ENCODE peak calls at places on chromosomes 12 and 14, in four cellular contexts. I is lower leg skin, M is right lobe of liver, X is ovary. G is an unnamed sample.
A peak's percentile ranks its signal among the peaks of the same experiment; 100 is the strongest.

GRCh38 chr14:76872796-76873432 is 46.7 kb downstream of the LRRC74A start:
- DNase-seq in M (peak; percentile 59), I (peak; percentile 92), X (peak; percentile 36), G (peak; percentile 61)

GRCh38 chr14:100574642-100575031 is 12.6 kb downstream of the BEGAIN start:
- DNase-seq in I (no peak), M (no peak), X (no peak), G (no peak)

GRCh38 chr14:78519863-78520262 is 349.7 kb downstream of the NRXN3 start:
- DNase-seq in I (no peak), M (no peak), X (no peak), G (peak; percentile 7)

GRCh38 chr14:76687611-76688372 is 73.5 kb upstream of the VASH1 start:
- DNase-seq in X (no peak), M (peak; percentile 75), I (no peak), G (no peak)

GRCh38 chr12:72241552-72241951 is 30.6 kb upstream of the TRHDE start:
- DNase-seq in X (no peak), I (no peak), M (no peak), G (no peak)

GRCh38 chr14:75522224-75522764 is at the start of gene BATF:
- DNase-seq in M (no peak), I (no peak), X (no peak), G (peak; percentile 42)

GRCh38 chr14:50001146-50001998 is 108.5 kb downstream of the ARF6 start:
- DNase-seq in I (peak; percentile 93), X (no peak), M (peak; percentile 58), G (peak; percentile 45)

GRCh38 chr14:22537436-22538310 is 51.4 kb downstream of the DAD1 start:
- DNase-seq in I (no peak), M (no peak), X (no peak), G (no peak)

GRCh38 chr12:42790761-42791151 is 201.2 kb upstream of the PRICKLE1 start:
- DNase-seq in X (no peak), M (no peak), I (no peak), G (no peak)

GRCh38 chr12:57213068-57213715 is 3.4 kb upstream of the NXPH4 start:
- DNase-seq in M (peak; percentile 82), X (peak; percentile 84), I (peak; percentile 98), G (peak; percentile 93)

GRCh38 chr14:90341784-90342183 is 10.0 kb upstream of the NRDE2 start:
- DNase-seq in M (no peak), X (no peak), I (no peak), G (no peak)

GRCh38 chr14:55306938-55307589 is 35.8 kb downstream of the FBXO34 start:
- DNase-seq in I (no peak), M (no peak), X (no peak), G (no peak)

GRCh38 chr12:43210437-43211197 is 341.4 kb downstream of the ADAMTS20 start:
- DNase-seq in M (no peak), I (no peak), X (peak; percentile 18), G (peak; percentile 7)

GRCh38 chr12:58809064-58809607 is 111.2 kb downstream of the LRIG3 start:
- DNase-seq in X (no peak), M (no peak), I (no peak), G (no peak)

GRCh38 chr14:91732439-91732838 is 553 bp upstream of the CATSPERB start:
- DNase-seq in X (no peak), I (no peak), M (no peak), G (no peak)

GRCh38 chr12:125065021-125065752 is at the start of gene AACS:
- DNase-seq in X (peak; percentile 75), M (peak; percentile 87), I (peak; percentile 95), G (peak; percentile 96)

GRCh38 chr14:38366374-38366773 is 110.5 kb upstream of the CLEC14A start:
- DNase-seq in I (no peak), M (no peak), X (no peak), G (no peak)

GRCh38 chr14:68734231-68734732 is 58.6 kb downstream of the ZFP36L1 start:
- DNase-seq in I (no peak), X (no peak), M (no peak), G (peak; percentile 38)

GRCh38 chr12:2057041-2057792 is 4.4 kb downstream of the CACNA1C start:
- DNase-seq in M (peak; percentile 66), I (no peak), X (no peak), G (no peak)

GRCh38 chr14:102786758-102787157 is 9.5 kb downstream of the TRAF3 start:
- DNase-seq in I (no peak), X (no peak), M (no peak), G (no peak)

GRCh38 chr12:27644446-27644845 is 51.8 kb upstream of the REP15 start:
- DNase-seq in M (no peak), X (no peak), I (no peak), G (no peak)

GRCh38 chr14:90619911-90620310 is 196.3 kb downstream of the TTC7B start:
- DNase-seq in X (no peak), M (no peak), I (no peak), G (no peak)

GRCh38 chr12:56028511-56029165 is 7.8 kb downstream of the IKZF4 start:
- DNase-seq in X (no peak), I (no peak), M (no peak), G (no peak)

GRCh38 chr14:45038865-45039264 is 45.1 kb upstream of the PRPF39 start:
- DNase-seq in M (no peak), X (no peak), I (no peak), G (no peak)

GRCh38 chr14:106586098-106586704 is 1059.8 kb downstream of the TMEM121 start:
- DNase-seq in M (no peak), X (no peak), I (no peak), G (peak; percentile 41)

GRCh38 chr14:58082491-58083098 is 69.4 kb downstream of the ARMH4 start:
- DNase-seq in M (no peak), X (no peak), I (no peak), G (no peak)

GRCh38 chr14:77475432-77476115 is 17.7 kb downstream of the AHSA1 start:
- DNase-seq in I (peak; percentile 72), X (no peak), M (no peak), G (no peak)

GRCh38 chr12:6700646-6701051 is at the start of gene PIANP:
- DNase-seq in I (peak; percentile 89), M (no peak), X (peak; percentile 25), G (no peak)

GRCh38 chr12:51959211-51959610 is 7.7 kb downstream of the ACVR1B start:
- DNase-seq in I (peak; percentile 83), X (no peak), M (no peak), G (no peak)

GRCh38 chr12:1984759-1985158 is 19.5 kb downstream of the DCP1B start:
- DNase-seq in I (no peak), M (no peak), X (no peak), G (no peak)

GRCh38 chr12:105369014-105369413 is 38.5 kb downstream of the C12orf75 start:
- DNase-seq in M (no peak), I (no peak), X (no peak), G (no peak)

GRCh38 chr14:49052516-49052915 is 533.7 kb downstream of the RPS29 start:
- DNase-seq in X (no peak), I (no peak), M (no peak), G (no peak)

GRCh38 chr12:59055204-59055839 is 135.0 kb upstream of the LRIG3 start:
- DNase-seq in M (no peak), X (no peak), I (no peak), G (no peak)

GRCh38 chr12:107320031-107320928 is 226.9 kb upstream of the CRY1 start:
- DNase-seq in M (peak; percentile 46), X (no peak), I (peak; percentile 89), G (peak; percentile 19)
- TF ChIP-seq POLR2A in M (no peak), X (no peak), I (no peak), G (no peak)

DNA sequence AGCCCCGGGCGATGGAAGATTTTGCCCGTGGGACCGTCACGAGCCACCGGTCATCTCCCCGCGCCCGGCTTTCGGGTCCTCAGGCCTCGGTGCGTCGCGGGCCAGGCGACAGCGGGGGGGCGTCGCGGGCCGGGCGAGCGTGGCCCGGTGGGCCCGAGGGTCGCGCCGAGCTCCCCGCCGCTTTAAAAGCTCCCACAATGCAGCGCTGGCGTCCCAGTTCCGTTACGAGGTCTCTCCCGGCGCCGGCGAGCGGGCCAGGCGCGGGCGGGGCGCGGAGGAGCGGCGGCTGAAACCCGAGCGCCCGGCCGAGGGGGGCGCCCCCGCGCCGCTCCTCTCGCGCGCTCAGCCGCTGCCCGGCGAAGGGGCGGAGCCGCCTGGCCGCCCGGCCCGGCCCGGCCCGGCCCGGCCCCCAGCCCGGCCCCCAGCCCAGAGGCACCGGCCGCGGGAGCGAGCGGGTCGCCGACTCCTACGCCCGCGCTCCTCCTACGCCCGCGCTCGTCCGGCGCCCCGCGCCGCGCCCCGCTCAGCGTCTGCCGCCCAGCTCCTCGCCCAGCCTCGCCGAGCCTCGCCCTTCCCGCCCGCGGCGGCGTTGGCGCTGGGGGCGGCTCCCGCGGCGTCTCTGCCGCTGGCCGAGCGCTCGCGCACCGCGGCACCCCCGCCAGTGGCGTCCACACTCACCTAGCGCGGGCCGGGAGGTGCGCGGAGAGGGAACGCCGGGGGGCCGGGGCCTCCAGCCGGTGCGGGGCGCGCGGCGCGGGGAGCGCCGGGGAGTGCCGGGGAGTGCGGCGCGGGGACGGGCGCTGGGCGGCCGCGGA is at the start of gene RASSF8:
- DNase-seq in M (peak; percentile 82), I (peak; percentile 91), X (peak; percentile 78), G (peak; percentile 48)
- TF ChIP-seq POLR2A in M (peak; percentile 72), I (no peak), X (peak; percentile 35), G (no peak)

DNA sequence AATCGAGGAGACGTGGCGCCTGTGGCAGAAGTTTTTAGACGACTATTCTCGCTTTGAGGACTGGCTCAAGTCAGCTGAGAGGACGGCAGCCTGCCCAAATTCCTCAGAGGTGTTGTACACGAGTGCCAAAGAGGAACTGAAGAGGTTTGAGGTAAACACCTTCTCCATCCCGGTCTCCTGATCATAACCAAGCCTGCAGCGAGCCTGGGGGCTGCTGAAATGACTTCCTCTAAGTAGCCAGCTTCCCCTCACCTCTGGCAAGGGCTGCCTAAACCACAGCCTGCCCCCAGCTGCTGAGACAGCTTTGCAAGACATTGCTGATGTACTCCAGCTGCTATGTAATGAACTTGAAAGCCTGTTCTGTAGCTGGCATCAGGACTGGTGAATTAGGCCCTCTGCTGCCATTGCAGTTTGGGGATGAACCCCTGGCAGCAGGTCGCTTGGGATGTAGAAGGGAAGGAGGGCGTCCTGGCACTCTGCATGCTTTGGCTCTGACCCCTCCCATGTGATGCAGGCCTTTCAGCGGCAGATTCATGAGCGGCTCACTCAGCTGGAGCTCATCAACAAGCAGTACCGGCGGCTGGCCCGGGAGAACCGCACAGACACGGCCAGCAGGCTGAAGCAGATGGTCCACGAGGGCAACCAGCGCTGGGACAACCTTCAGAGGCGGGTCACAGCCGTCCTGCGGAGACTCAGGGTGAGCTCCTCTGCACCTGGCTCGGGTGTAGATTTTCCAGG is 84.6 kb downstream of the ESR2 start:
- DNase-seq in I (no peak), M (no peak), X (peak; percentile 80), G (no peak)
- TF ChIP-seq POLR2A in I (no peak), M (no peak), X (no peak), G (no peak)

DNA sequence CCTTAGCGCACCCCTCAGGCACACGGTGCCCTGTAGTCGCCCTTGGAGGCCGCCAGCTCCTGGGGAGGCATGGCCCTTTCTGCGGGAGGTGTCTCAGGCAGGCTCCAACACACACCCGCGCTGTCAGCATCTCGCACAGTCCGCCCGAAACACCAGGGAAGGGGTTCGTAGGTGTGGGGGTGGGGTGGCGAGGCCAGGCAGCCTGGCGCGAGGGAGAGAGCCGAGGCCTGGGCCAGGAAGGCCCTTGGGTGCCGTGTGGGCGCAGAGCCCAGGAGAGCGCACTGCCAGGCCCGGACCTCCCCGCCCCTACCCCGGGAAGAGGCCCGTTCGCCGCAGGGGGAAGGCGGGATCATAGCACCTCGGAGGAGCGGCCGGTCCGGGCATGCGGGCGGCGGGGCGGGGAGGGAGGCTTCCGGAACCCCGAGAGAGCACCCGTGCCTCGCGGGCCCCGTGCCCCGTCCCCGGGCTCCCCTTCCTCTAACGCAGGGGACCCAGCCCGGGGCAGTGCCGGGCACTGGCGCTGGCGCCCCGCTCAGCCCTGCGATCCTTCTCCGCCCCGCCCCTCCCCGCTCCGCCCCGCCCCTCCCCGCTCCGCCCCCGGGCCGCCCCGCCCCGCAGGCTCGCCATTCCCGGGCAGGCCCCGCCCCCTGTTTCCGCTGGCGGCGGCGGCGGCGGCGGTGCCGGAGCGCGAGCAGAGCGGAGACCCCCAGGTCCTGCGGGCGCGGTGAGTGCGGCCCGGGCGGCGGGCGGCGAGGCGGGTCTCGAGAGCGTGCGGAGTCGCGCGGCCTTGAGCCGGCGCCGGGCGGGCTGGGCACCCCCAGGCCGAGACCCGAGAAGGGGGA is at the start of gene TSPAN9:
- DNase-seq in M (peak; percentile 81), X (peak; percentile 71), I (peak; percentile 94), G (peak; percentile 88)
- TF ChIP-seq POLR2A in M (peak; percentile 83), X (peak; percentile 58), I (no peak), G (no peak)